ENCODE peak calls at places on chromosomes 7 and 10, in seven cellular contexts. H is anterior cingulate cortex; E is EL; R is IMR-90; Q is stimulated activated CD8-positive, alpha-beta memory T cell treated with anti-CD3 and anti-CD28 coated beads, Interleukin-4, amount 100 ng/mL, for 1 hour; V is AG10803; T is left ventricle myocardium inferior. P is an unnamed sample.
A peak's percentile ranks its signal among the peaks of the same experiment; 100 is the strongest.

GRCh38 chr7:31075006-31075405 is 22.9 kb downstream of the ADCYAP1R1 start:
- DNase-seq in T (peak; percentile 6), V (no peak), Q (no peak), E (no peak), R (no peak), H (no peak), P (peak; percentile 22)

GRCh38 chr7:64889686-64890162 is 13.3 kb upstream of the ZNF273 start:
- DNase-seq in R (no peak), T (no peak), H (no peak), V (no peak), E (no peak), Q (no peak), P (no peak)

GRCh38 chr10:30862486-30862885 is 169.2 kb downstream of the ZNF438 start:
- DNase-seq in Q (no peak), V (peak; percentile 85), T (no peak), E (peak; percentile 48), R (peak; percentile 92), H (no peak), P (no peak)

GRCh38 chr10:8114741-8115340 is 60.4 kb downstream of the GATA3 start:
- DNase-seq in Q (no peak), V (no peak), T (no peak), R (no peak), E (no peak), H (no peak), P (no peak)

GRCh38 chr7:106653488-106653887 is 7.5 kb downstream of the CCDC71L start:
- DNase-seq in Q (no peak), E (no peak), R (no peak), V (no peak), T (no peak), H (no peak), P (no peak)

GRCh38 chr7:87918740-87919139 is 15.3 kb upstream of the ADAM22 start:
- DNase-seq in Q (no peak), T (no peak), H (no peak), V (no peak), E (no peak), R (no peak), P (no peak)

GRCh38 chr7:81256991-81257390 is 338.1 kb upstream of the SEMA3C start:
- DNase-seq in E (peak; percentile 21), R (peak; percentile 23), H (no peak), Q (no peak), V (peak; percentile 46), T (no peak), P (no peak)

GRCh38 chr7:18445916-18446520 is 49.5 kb upstream of the HDAC9 start:
- DNase-seq in T (no peak), E (no peak), Q (no peak), R (no peak), V (no peak), H (no peak), P (no peak)

GRCh38 chr10:28996345-28996744 is 292.5 kb upstream of the LYZL1 start:
- DNase-seq in E (no peak), T (no peak), V (no peak), Q (no peak), H (no peak), R (no peak), P (no peak)

GRCh38 chr7:116436305-116436826 is 63.2 kb upstream of the CAV2 start:
- DNase-seq in V (no peak), R (no peak), Q (no peak), E (no peak), T (no peak), H (no peak), P (no peak)

GRCh38 chr10:20004087-20004523 is 187.9 kb downstream of the PLXDC2 start:
- DNase-seq in H (peak; percentile 8), E (no peak), R (peak; percentile 45), Q (no peak), V (no peak), T (peak; percentile 57), P (peak; percentile 74)

GRCh38 chr7:151281686-151282085 is 33.2 kb upstream of the SMARCD3 start:
- DNase-seq in Q (no peak), E (no peak), R (no peak), T (no peak), V (no peak), H (no peak), P (no peak)

GRCh38 chr10:52879181-52879607 is 106.6 kb upstream of the MBL2 start:
- DNase-seq in Q (no peak), E (no peak), H (no peak), T (no peak), V (no peak), R (peak; percentile 5), P (no peak)

GRCh38 chr10:119500796-119501195 is 41.7 kb downstream of the RGS10 start:
- DNase-seq in E (no peak), V (no peak), T (no peak), R (no peak), H (no peak), Q (no peak), P (no peak)

GRCh38 chr7:108611268-108611667 is 41.6 kb downstream of the DNAJB9 start:
- DNase-seq in H (no peak), Q (no peak), V (no peak), T (no peak), R (no peak), E (no peak), P (no peak)

GRCh38 chr10:55146032-55146431 is 345.0 kb upstream of the PCDH15 start:
- DNase-seq in V (no peak), T (no peak), E (no peak), R (no peak), Q (no peak), H (no peak), P (no peak)

GRCh38 chr7:2698581-2699288 is 10.7 kb downstream of the AMZ1 start:
- DNase-seq in R (no peak), V (no peak), H (no peak), E (no peak), T (no peak), Q (peak; percentile 39), P (no peak)

GRCh38 chr7:32206987-32207386 is 136.8 kb upstream of the PDE1C start:
- DNase-seq in Q (no peak), T (peak; percentile 19), R (peak; percentile 3), H (peak; percentile 10), V (peak; percentile 3), E (peak; percentile 40), P (no peak)

GRCh38 chr7:90681336-90682019 is 85.4 kb downstream of the CDK14 start:
- DNase-seq in V (no peak), T (no peak), H (no peak), R (peak; percentile 56), E (no peak), Q (no peak), P (no peak)

GRCh38 chr10:96292971-96293909 is 11.0 kb upstream of the DNTT start:
- DNase-seq in T (no peak), H (no peak), R (peak; percentile 46), Q (no peak), V (peak; percentile 51), E (peak; percentile 25), P (no peak)

GRCh38 chr10:1978593-1978992 is 241.3 kb upstream of the ADARB2 start:
- DNase-seq in H (no peak), Q (no peak), R (no peak), V (no peak), T (no peak), E (no peak), P (no peak)

GRCh38 chr10:51892965-51893658 is 193.7 kb upstream of the CSTF2T start:
- DNase-seq in E (peak; percentile 4), Q (no peak), T (no peak), R (peak; percentile 6), V (no peak), H (no peak), P (no peak)

GRCh38 chr7:30347226-30348082 is 63.1 kb downstream of the ZNRF2 start:
- DNase-seq in E (no peak), T (no peak), V (no peak), H (no peak), R (peak; percentile 1), Q (no peak), P (no peak)

GRCh38 chr7:110881731-110882130 is 209.2 kb upstream of the LRRN3 start:
- DNase-seq in Q (no peak), H (no peak), V (no peak), E (no peak), T (no peak), R (no peak), P (no peak)